ENCODE peak calls at places on chromosomes 12 and 14, in five cellular contexts. A is NB4, U is erythroblast, T is omental fat pad, Z is COR-L47. B is an unnamed sample.

GRCh38 chr14:75126121-75126544 is 715 bp downstream of the NEK9 start:
- DNase-seq in Z (no peak), A (peak; percentile 63), T (no peak), U (peak; percentile 58), B (peak; percentile 73)

GRCh38 chr12:55728185-55728931 is 451 bp downstream of the CD63 start:
- DNase-seq in A (peak; percentile 75), Z (peak; percentile 27), T (no peak), U (peak; percentile 72), B (peak; percentile 62)

GRCh38 chr12:105764216-105764835 is 374.4 kb downstream of the NUAK1 start:
- DNase-seq in U (no peak), Z (no peak), A (no peak), T (no peak), B (no peak)

GRCh38 chr14:54472291-54472690 is 16.5 kb downstream of the GMFB start:
- DNase-seq in T (no peak), Z (no peak), A (no peak), U (no peak), B (no peak)

GRCh38 chr14:26730929-26731618 is 133.2 kb upstream of the NOVA1 start:
- DNase-seq in T (no peak), Z (no peak), A (peak; percentile 24), U (peak; percentile 0), B (peak; percentile 57)

GRCh38 chr12:80607361-80608135 is 99.9 kb upstream of the MYF6 start:
- DNase-seq in A (no peak), Z (no peak), T (no peak), U (no peak), B (no peak)

GRCh38 chr14:100369019-100369418 is 45.9 kb downstream of the SLC25A47 start:
- DNase-seq in U (no peak), T (no peak), Z (no peak), A (no peak), B (no peak)

GRCh38 chr12:114636723-114637480 is 47.1 kb downstream of the TBX3 start:
- DNase-seq in U (no peak), T (no peak), A (peak; percentile 17), Z (no peak), B (no peak)

GRCh38 chr14:89011727-89012271 is 187.3 kb downstream of the TTC8 start:
- DNase-seq in A (no peak), Z (no peak), T (no peak), U (no peak), B (no peak)

GRCh38 chr14:55467307-55467706 is 26.9 kb upstream of the TBPL2 start:
- DNase-seq in Z (no peak), A (no peak), U (no peak), T (no peak), B (no peak)

GRCh38 chr14:62130441-62130840 is 368.2 kb downstream of the SNAPC1 start:
- DNase-seq in U (no peak), A (no peak), T (no peak), Z (no peak), B (no peak)

GRCh38 chr12:43965899-43966298 is 130.0 kb downstream of the TMEM117 start:
- DNase-seq in Z (no peak), T (no peak), A (no peak), U (no peak), B (no peak)

GRCh38 chr12:114976959-114977358 is 293.0 kb upstream of the TBX3 start:
- DNase-seq in T (no peak), U (no peak), A (no peak), Z (no peak), B (no peak)